ENCODE peak calls at places on chromosomes 13 and 19, in four cellular contexts. E is tibial artery, G is thoracic aorta, L is amniotic stem cell. M is an unnamed sample.

GRCh38 chr13:98274921-98275487 is 97.9 kb upstream of the RNF113B start:
- DNase-seq in E (no peak), G (no peak), L (no peak), M (peak)

GRCh38 chr13:32840840-32841713 is 175.1 kb upstream of the KL start:
- DNase-seq in E (no peak), G (no peak), L (no peak), M (peak)

GRCh38 chr19:58265100-58265499 is 13.7 kb upstream of the ZNF8 start:
- DNase-seq in E (no peak), G (no peak), L (no peak), M (no peak)

GRCh38 chr19:49749771-49750170 is 13.3 kb downstream of the TSKS start:
- DNase-seq in G (no peak), L (no peak), E (no peak), M (no peak)

GRCh38 chr19:50909240-50910070 is 1.7 kb downstream of the KLK4 start:
- DNase-seq in L (no peak), E (no peak), G (no peak), M (peak)

GRCh38 chr19:4046946-4047683 is 19.6 kb downstream of the ZBTB7A start:
- DNase-seq in L (no peak), E (no peak), G (no peak), M (no peak)

GRCh38 chr19:30817965-30818364 is 445.8 kb downstream of the ZNF536 start:
- DNase-seq in G (no peak), L (no peak), E (no peak), M (no peak)

GRCh38 chr19:29622191-29623070 is 16.3 kb downstream of the POP4 start:
- DNase-seq in G (no peak), L (no peak), E (no peak), M (peak)

GRCh38 chr13:79645569-79645968 is 164.6 kb downstream of the NDFIP2 start:
- DNase-seq in G (no peak), E (no peak), L (no peak), M (no peak)

GRCh38 chr13:113427562-113428468 is 25.5 kb downstream of the ADPRHL1 start:
- DNase-seq in G (no peak), E (no peak), L (peak), M (peak)

GRCh38 chr13:35724480-35724879 is 248.0 kb upstream of the MAB21L1 start:
- DNase-seq in L (no peak), E (no peak), G (no peak), M (peak)

GRCh38 chr19:46736544-46737274 is 9.1 kb upstream of the FKRP start:
- DNase-seq in G (no peak), E (no peak), L (no peak), M (no peak)

GRCh38 chr19:28961772-28962500 is 251.0 kb downstream of the UQCRFS1 start:
- DNase-seq in L (no peak), E (no peak), G (no peak), M (peak)

GRCh38 chr19:375395-376110 is 31.0 kb upstream of the MIER2 start:
- DNase-seq in L (no peak), G (no peak), E (no peak), M (no peak)

GRCh38 chr19:21094347-21095025 is 12.5 kb downstream of the ZNF714 start:
- DNase-seq in E (no peak), G (no peak), L (no peak), M (no peak)

GRCh38 chr19:54518844-54519243 is 16.2 kb downstream of the LAIR2 start:
- DNase-seq in G (no peak), L (no peak), E (no peak), M (no peak)

GRCh38 chr13:113991191-113991669 is 17.4 kb upstream of the C13orf46 start:
- DNase-seq in E (peak), L (no peak), G (no peak), M (no peak)

GRCh38 chr19:18023596-18024212 is 15.7 kb downstream of the ARRDC2 start:
- DNase-seq in L (no peak), E (peak), G (no peak), M (peak)

GRCh38 chr19:42277821-42278809 is 9.1 kb downstream of the CIC start:
- DNase-seq in L (no peak), G (no peak), E (no peak), M (no peak)

M was measured in choroid plexus epithelial cell.